ENCODE peak calls at places on chromosomes 2 and 18, in five cellular contexts. F is lower leg skin; N is NAMALWA; W is stimulated activated CD4-positive, alpha-beta T cell treated with anti-CD3 and anti-CD28 coated beads, Interleukin-1b, Interleukin-23, amount 100 ng/mL, for 1 hour; X is progenitor cell of endocrine pancreas. T is an unnamed sample.

GRCh38 chr2:72698300-72698699 is 127.5 kb downstream of the EXOC6B start:
- DNase-seq in W (no peak), N (no peak), F (no peak), X (no peak), T (no peak)

GRCh38 chr2:200156140-200156858 is 150.2 kb upstream of the SPATS2L start:
- DNase-seq in X (no peak), F (peak; percentile 44), N (no peak), W (no peak), T (peak; percentile 58)

GRCh38 chr2:207823865-207824264 is 54.2 kb upstream of the FZD5 start:
- DNase-seq in W (no peak), N (no peak), F (no peak), X (no peak), T (no peak)

GRCh38 chr2:148251993-148252392 is 231.1 kb downstream of the MBD5 start:
- DNase-seq in N (no peak), W (no peak), X (no peak), F (no peak), T (no peak)

GRCh38 chr2:37196320-37197195 is at the start of gene CEBPZOS:
- DNase-seq in X (no peak), W (peak; percentile 83), F (peak; percentile 79), N (peak; percentile 88), T (peak; percentile 66)

GRCh38 chr2:160091381-160091780 is 29.0 kb upstream of the PLA2R1 start:
- DNase-seq in N (no peak), W (no peak), F (no peak), X (no peak), T (no peak)

GRCh38 chr2:84889332-84889731 is 8.4 kb upstream of the TRABD2A start:
- DNase-seq in F (no peak), X (no peak), N (no peak), W (no peak), T (no peak)

GRCh38 chr18:41681138-41681881 is 273.7 kb upstream of the PIK3C3 start:
- DNase-seq in F (no peak), N (no peak), W (no peak), X (no peak), T (no peak)

GRCh38 chr2:98444436-98445166 is at the start of gene INPP4A:
- DNase-seq in F (no peak), N (peak; percentile 83), X (peak; percentile 85), W (peak; percentile 73), T (peak; percentile 65)

GRCh38 chr2:65309699-65310098 is 82.1 kb downstream of the ACTR2 start:
- DNase-seq in N (no peak), F (no peak), X (no peak), W (no peak), T (no peak)

GRCh38 chr2:127516031-127516430 is 10.3 kb downstream of the IWS1 start:
- DNase-seq in W (no peak), F (peak; percentile 35), N (no peak), X (no peak), T (peak; percentile 97)

GRCh38 chr2:100243671-100244030 is 78.7 kb downstream of the LONRF2 start:
- DNase-seq in X (no peak), W (no peak), N (no peak), F (no peak), T (no peak)

GRCh38 chr2:182767578-182767977 is 51.5 kb downstream of the DNAJC10 start:
- DNase-seq in X (no peak), F (no peak), W (no peak), N (peak; percentile 49), T (no peak)

GRCh38 chr2:41989503-41990180 is 58.2 kb upstream of the PKDCC start:
- DNase-seq in X (no peak), W (no peak), N (no peak), F (no peak), T (no peak)

GRCh38 chr2:10370390-10370789 is 67.7 kb downstream of the HPCAL1 start:
- DNase-seq in N (no peak), F (no peak), W (no peak), X (no peak), T (no peak)

GRCh38 chr2:94874277-94874997 is 3.2 kb downstream of the TEKT4 start:
- DNase-seq in F (no peak), W (peak; percentile 39), N (peak; percentile 72), X (peak; percentile 74), T (peak; percentile 60)

GRCh38 chr2:15844099-15844801 is 96.1 kb upstream of the MYCN start:
- DNase-seq in X (no peak), W (no peak), N (no peak), F (no peak), T (no peak)

GRCh38 chr2:234111523-234111922 is 61.0 kb downstream of the SPP2 start:
- DNase-seq in W (no peak), X (no peak), F (no peak), N (no peak), T (peak; percentile 84)

GRCh38 chr2:215874418-215874817 is 138.9 kb downstream of the MREG start:
- DNase-seq in X (no peak), W (no peak), F (no peak), N (no peak), T (no peak)

GRCh38 chr18:76131738-76132137 is 363.3 kb downstream of the ZNF516 start:
- DNase-seq in F (no peak), X (no peak), N (no peak), W (no peak), T (peak; percentile 26)

GRCh38 chr18:53380063-53380639 is 844.3 kb downstream of the MBD2 start:
- DNase-seq in N (peak; percentile 60), F (no peak), W (no peak), X (no peak), T (no peak)

GRCh38 chr2:7430869-7431641 is 513.8 kb downstream of the RNF144A start:
- DNase-seq in N (peak; percentile 57), W (no peak), F (peak; percentile 21), X (peak; percentile 54), T (no peak)

GRCh38 chr2:224552771-224553170 is 32.4 kb downstream of the CUL3 start:
- DNase-seq in F (no peak), W (no peak), N (no peak), X (no peak), T (no peak)

GRCh38 chr2:198017068-198017467 is 212.7 kb downstream of the PLCL1 start:
- DNase-seq in N (no peak), F (no peak), X (no peak), W (no peak), T (no peak)

GRCh38 chr2:67895171-67895941 is 167.4 kb downstream of the C1D start:
- DNase-seq in N (no peak), W (no peak), X (no peak), F (no peak), T (no peak)

GRCh38 chr18:74748809-74749208 is 151.1 kb downstream of the ZNF407 start:
- DNase-seq in W (no peak), X (no peak), F (no peak), N (no peak), T (no peak)

GRCh38 chr2:38066415-38066814 is 9.5 kb downstream of the CYP1B1 start:
- DNase-seq in F (no peak), X (no peak), W (no peak), N (no peak), T (no peak)

GRCh38 chr2:237868631-237869356 is 9.4 kb downstream of the RAMP1 start:
- DNase-seq in F (no peak), N (no peak), X (no peak), W (no peak), T (peak; percentile 59)

T was measured in MG63.